ENCODE peak calls at places on chromosome 1, in ten cellular contexts. R is mucosa of descending colon, A is AG04450, W is AG09309, T is DND-41, K is kidney epithelial cell, E is brain microvascular endothelial cell, D is colonic mucosa, Q is psoas muscle, X is PC-9. I is an unnamed sample.

GRCh38 chr1:38076038-38076437 is 29.4 kb upstream of the POU3F1 start:
- DNase-seq in R (no peak), A (no peak), W (no peak), T (peak; percentile 33), K (no peak), E (no peak), D (no peak), Q (no peak), X (peak; percentile 29), I (no peak)

GRCh38 chr1:87292684-87293493 is 35.8 kb upstream of the LMO4 start:
- DNase-seq in R (no peak), A (peak; percentile 27), W (peak; percentile 4), T (peak; percentile 63), K (peak; percentile 1), E (peak; percentile 57), D (peak; percentile 66), Q (no peak), X (peak; percentile 42), I (no peak)

GRCh38 chr1:54463259-54464030 is 57.3 kb upstream of the SSBP3 start:
- DNase-seq in R (no peak), A (no peak), W (no peak), T (no peak), K (no peak), E (no peak), D (no peak), Q (no peak), X (no peak), I (no peak)

GRCh38 chr1:91053630-91054029 is 31.8 kb upstream of the ZNF644 start:
- DNase-seq in R (no peak), A (no peak), W (no peak), T (no peak), K (no peak), E (no peak), D (no peak), Q (no peak), X (no peak), I (no peak)

GRCh38 chr1:193019442-193020026 is 39.6 kb downstream of the UCHL5 start:
- DNase-seq in R (no peak), A (peak; percentile 27), W (peak; percentile 40), T (no peak), K (peak; percentile 18), E (peak; percentile 6), D (no peak), Q (no peak), X (no peak), I (no peak)

GRCh38 chr1:183881387-183882084 is 76.6 kb downstream of the RGL1 start:
- DNase-seq in R (peak; percentile 58), A (peak; percentile 56), W (no peak), T (no peak), K (peak; percentile 67), E (peak; percentile 78), D (no peak), Q (peak; percentile 30), X (peak; percentile 94), I (no peak)

GRCh38 chr1:26579662-26580061 is 50.1 kb downstream of the RPS6KA1 start:
- DNase-seq in R (no peak), A (no peak), W (no peak), T (no peak), K (no peak), E (no peak), D (no peak), Q (no peak), X (no peak), I (no peak)

GRCh38 chr1:219446288-219446687 is 166.6 kb downstream of the ZC3H11B start:
- DNase-seq in R (no peak), A (no peak), W (no peak), T (no peak), K (no peak), E (no peak), D (no peak), Q (no peak), X (no peak), I (no peak)

GRCh38 chr1:61670016-61670415 is 54.9 kb downstream of the TM2D1 start:
- DNase-seq in R (no peak), A (no peak), W (no peak), T (no peak), K (no peak), E (no peak), D (no peak), Q (no peak), X (no peak), I (no peak)

GRCh38 chr1:110477445-110477957 is 26.6 kb downstream of the PROK1 start:
- DNase-seq in R (no peak), A (no peak), W (no peak), T (no peak), K (no peak), E (no peak), D (peak; percentile 25), Q (no peak), X (no peak), I (no peak)

GRCh38 chr1:24957808-24958752 is 28.0 kb upstream of the RUNX3 start:
- DNase-seq in R (no peak), A (no peak), W (no peak), T (no peak), K (no peak), E (no peak), D (no peak), Q (no peak), X (no peak), I (no peak)

GRCh38 chr1:52056937-52057231 is 789 bp downstream of the BTF3L4 start:
- DNase-seq in R (no peak), A (no peak), W (no peak), T (no peak), K (no peak), E (peak; percentile 61), D (no peak), Q (no peak), X (no peak), I (no peak)

GRCh38 chr1:106620521-106620954 is 435.9 kb upstream of the PRMT6 start:
- DNase-seq in R (no peak), A (no peak), W (peak; percentile 71), T (no peak), K (peak; percentile 90), E (peak; percentile 2), D (no peak), Q (no peak), X (no peak), I (peak; percentile 83)
- TF ChIP-seq CTCF in R (no peak), A (no peak), W (no peak), T (no peak), K (peak; percentile 15), E (no peak), D (no peak), Q (no peak), X (no peak), I (no peak)

GRCh38 chr1:156146749-156147405 is 6.5 kb upstream of the SEMA4A start:
- DNase-seq in R (peak; percentile 63), A (no peak), W (no peak), T (no peak), K (no peak), E (no peak), D (no peak), Q (no peak), X (no peak), I (no peak)
- H3K4me3 ChIP-seq in R (no peak overlapping the region), A (no peak overlapping the region), W (no peak overlapping the region), T (no peak overlapping the region), K (no peak overlapping the region), E (no peak overlapping the region), D (no peak overlapping the region), Q (no peak overlapping the region), X (no peak overlapping the region), I (no peak overlapping the region)

GRCh38 chr1:160062134-160062533 is 7.8 kb downstream of the KCNJ10 start:
- DNase-seq in R (no peak), A (no peak), W (no peak), T (no peak), K (no peak), E (no peak), D (no peak), Q (no peak), X (no peak), I (no peak)

GRCh38 chr1:160066829-160067720 is 2.9 kb downstream of the KCNJ10 start:
- DNase-seq in R (no peak), A (no peak), W (no peak), T (no peak), K (no peak), E (no peak), D (no peak), Q (no peak), X (no peak), I (no peak)

GRCh38 chr1:160061376-160062100 is 8.4 kb downstream of the KCNJ10 start:
- DNase-seq in R (no peak), A (no peak), W (no peak), T (no peak), K (no peak), E (no peak), D (no peak), Q (no peak), X (peak; percentile 43), I (no peak)

GRCh38 chr1:160064164-160064563 is 5.8 kb downstream of the KCNJ10 start:
- DNase-seq in R (no peak), A (no peak), W (no peak), T (no peak), K (no peak), E (no peak), D (no peak), Q (no peak), X (no peak), I (peak; percentile 7)

DNA sequence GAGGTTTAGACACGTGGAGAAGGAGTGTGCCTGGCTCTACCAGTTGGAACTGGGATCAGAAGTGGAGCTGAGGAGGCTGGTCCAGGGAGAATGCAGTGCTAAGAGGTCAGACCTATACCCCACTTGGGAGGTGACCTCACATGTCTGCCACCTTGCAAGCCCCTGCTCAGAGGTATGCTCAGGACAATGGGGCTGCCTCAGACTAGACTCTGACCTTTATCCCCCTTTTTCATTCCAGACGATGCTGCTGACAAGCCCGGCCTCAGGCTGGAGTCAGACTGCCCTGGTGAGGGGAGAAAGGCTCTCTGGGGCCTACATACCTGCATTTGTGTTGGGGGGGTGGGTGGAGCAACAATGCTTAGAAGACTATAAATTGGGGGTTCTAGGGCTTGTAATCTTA is 5.2 kb downstream of the KCNJ10 start:
- DNase-seq in R (no peak), A (no peak), W (no peak), T (no peak), K (no peak), E (no peak), D (no peak), Q (no peak), X (no peak), I (no peak)
- TF ChIP-seq CTCF in R (no peak), A (no peak), W (no peak), T (no peak), K (no peak), E (no peak), D (no peak), Q (no peak), X (no peak), I (no peak)

DNA sequence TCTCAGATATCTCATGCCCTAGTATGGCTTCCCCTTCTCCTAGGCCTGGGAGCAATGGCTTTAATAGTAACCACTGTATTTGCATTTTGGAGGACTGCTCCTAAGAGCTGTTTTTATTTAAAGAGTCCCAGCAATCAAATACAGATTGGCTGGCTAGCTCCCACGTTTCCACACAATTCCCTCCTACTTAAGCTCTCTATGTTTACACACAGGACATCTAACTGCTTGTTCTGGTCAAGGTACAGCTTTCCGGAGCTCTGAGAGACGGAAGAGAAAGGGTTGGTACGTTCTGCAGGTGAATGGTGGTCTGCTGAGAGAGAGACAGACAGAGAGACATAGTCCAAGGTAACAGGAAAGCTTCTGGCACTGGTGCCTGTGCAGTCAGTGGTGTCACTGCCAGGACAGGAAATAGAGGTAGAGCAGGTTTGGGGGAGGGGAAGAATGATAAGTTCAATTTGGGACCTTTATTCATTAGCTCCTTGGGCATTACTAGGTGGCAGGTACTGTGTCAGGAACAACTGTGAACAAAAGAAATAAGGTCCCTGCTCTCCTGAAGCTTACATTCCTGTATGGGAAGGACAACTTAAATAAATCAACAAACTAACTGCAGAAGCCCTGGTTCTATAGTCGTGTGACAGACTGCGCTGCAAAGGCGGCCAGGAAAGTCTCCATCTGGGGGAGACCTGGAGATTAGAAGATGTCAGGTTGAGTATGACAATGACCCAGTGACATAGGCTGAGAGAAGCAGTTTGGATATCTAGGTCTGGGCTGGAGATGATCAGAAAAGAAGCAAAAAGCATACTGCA is 1.2 kb upstream of the SLC25A33 start:
- DNase-seq in R (no peak), A (no peak), W (no peak), T (no peak), K (no peak), E (no peak), D (peak; percentile 61), Q (no peak), X (peak; percentile 15), I (no peak)
- H3K4me3 ChIP-seq in R (no peak overlapping the region), A (no peak overlapping the region), W (no peak overlapping the region), T (no peak overlapping the region), K (no peak overlapping the region), E (no peak overlapping the region), D (no peak overlapping the region), Q (no peak overlapping the region), X (no peak overlapping the region), I (no peak overlapping the region)